ENCODE peak calls at places on chromosome 22, in ten cellular contexts. One of them, this sample, is unnamed.

GRCh38 chr22:33210129-33210784 is 152.1 kb upstream of the SYN3 start:
- DNase-seq in right atrium auricular region: no peak
- DNase-seq in activated T-helper 2 cell treated with anti-CD3 and anti-CD28 coated beads, Interferon-gamma antibody, Interleukin-2, Interleukin-4, amounts not matched to agents 10 μg/mL and 5 μg/mL and 100 μg/mL, durations not matched to agents 14 hours and 24 hours and 36 hours: no peak
- DNase-seq in stimulated activated CD4-positive, alpha-beta T cell treated with anti-CD3 and anti-CD28 coated beads, Interleukin-12 subunit alpha, Interleukin-12 subunit beta, amount 100 ng/mL, for 4 hours: no peak
- DNase-seq in omental fat pad: no peak
- DNase-seq in CD8-positive, alpha-beta T cell: no peak
- DNase-seq in ELF-1: peak
- DNase-seq in A549: peak
- DNase-seq in hepatocyte: peak
- DNase-seq in brain microvascular endothelial cell: peak
- DNase-seq in this sample: no peak

GRCh38 chr22:30357650-30358215 is 926 bp downstream of the CCDC157 start:
- DNase-seq in right atrium auricular region: no peak
- DNase-seq in activated T-helper 2 cell treated with anti-CD3 and anti-CD28 coated beads, Interferon-gamma antibody, Interleukin-2, Interleukin-4, amounts not matched to agents 10 μg/mL and 5 μg/mL and 100 μg/mL, durations not matched to agents 14 hours and 24 hours and 36 hours: no peak
- DNase-seq in stimulated activated CD4-positive, alpha-beta T cell treated with anti-CD3 and anti-CD28 coated beads, Interleukin-12 subunit alpha, Interleukin-12 subunit beta, amount 100 ng/mL, for 4 hours: no peak
- DNase-seq in omental fat pad: no peak
- DNase-seq in CD8-positive, alpha-beta T cell: no peak
- DNase-seq in ELF-1: peak
- DNase-seq in A549: no peak
- DNase-seq in hepatocyte: no peak
- DNase-seq in brain microvascular endothelial cell: no peak
- DNase-seq in this sample: no peak

GRCh38 chr22:45127866-45128265 is 35.9 kb upstream of the NUP50 start:
- DNase-seq in right atrium auricular region: no peak
- DNase-seq in activated T-helper 2 cell treated with anti-CD3 and anti-CD28 coated beads, Interferon-gamma antibody, Interleukin-2, Interleukin-4, amounts not matched to agents 10 μg/mL and 5 μg/mL and 100 μg/mL, durations not matched to agents 14 hours and 24 hours and 36 hours: no peak
- DNase-seq in stimulated activated CD4-positive, alpha-beta T cell treated with anti-CD3 and anti-CD28 coated beads, Interleukin-12 subunit alpha, Interleukin-12 subunit beta, amount 100 ng/mL, for 4 hours: no peak
- DNase-seq in omental fat pad: no peak
- DNase-seq in CD8-positive, alpha-beta T cell: no peak
- DNase-seq in ELF-1: no peak
- DNase-seq in A549: no peak
- DNase-seq in hepatocyte: no peak
- DNase-seq in brain microvascular endothelial cell: peak
- DNase-seq in this sample: no peak

GRCh38 chr22:37427128-37427710 is at the start of gene ELFN2:
- DNase-seq in right atrium auricular region: no peak
- DNase-seq in activated T-helper 2 cell treated with anti-CD3 and anti-CD28 coated beads, Interferon-gamma antibody, Interleukin-2, Interleukin-4, amounts not matched to agents 10 μg/mL and 5 μg/mL and 100 μg/mL, durations not matched to agents 14 hours and 24 hours and 36 hours: no peak
- DNase-seq in stimulated activated CD4-positive, alpha-beta T cell treated with anti-CD3 and anti-CD28 coated beads, Interleukin-12 subunit alpha, Interleukin-12 subunit beta, amount 100 ng/mL, for 4 hours: no peak
- DNase-seq in omental fat pad: no peak
- DNase-seq in CD8-positive, alpha-beta T cell: no peak
- DNase-seq in ELF-1: no peak
- DNase-seq in A549: peak
- DNase-seq in hepatocyte: peak
- DNase-seq in brain microvascular endothelial cell: no peak
- DNase-seq in this sample: no peak

GRCh38 chr22:41757507-41757906 is 43.0 kb upstream of the CCDC134 start:
- DNase-seq in right atrium auricular region: no peak
- DNase-seq in activated T-helper 2 cell treated with anti-CD3 and anti-CD28 coated beads, Interferon-gamma antibody, Interleukin-2, Interleukin-4, amounts not matched to agents 10 μg/mL and 5 μg/mL and 100 μg/mL, durations not matched to agents 14 hours and 24 hours and 36 hours: no peak
- DNase-seq in stimulated activated CD4-positive, alpha-beta T cell treated with anti-CD3 and anti-CD28 coated beads, Interleukin-12 subunit alpha, Interleukin-12 subunit beta, amount 100 ng/mL, for 4 hours: no peak
- DNase-seq in omental fat pad: no peak
- DNase-seq in CD8-positive, alpha-beta T cell: no peak
- DNase-seq in ELF-1: no peak
- DNase-seq in A549: no peak
- DNase-seq in hepatocyte: no peak
- DNase-seq in brain microvascular endothelial cell: no peak
- DNase-seq in this sample: no peak

GRCh38 chr22:50260801-50261614 is 475 bp downstream of the MAPK12 start:
- DNase-seq in right atrium auricular region: no peak
- DNase-seq in activated T-helper 2 cell treated with anti-CD3 and anti-CD28 coated beads, Interferon-gamma antibody, Interleukin-2, Interleukin-4, amounts not matched to agents 10 μg/mL and 5 μg/mL and 100 μg/mL, durations not matched to agents 14 hours and 24 hours and 36 hours: no peak
- DNase-seq in stimulated activated CD4-positive, alpha-beta T cell treated with anti-CD3 and anti-CD28 coated beads, Interleukin-12 subunit alpha, Interleukin-12 subunit beta, amount 100 ng/mL, for 4 hours: peak
- DNase-seq in omental fat pad: no peak
- DNase-seq in CD8-positive, alpha-beta T cell: no peak
- DNase-seq in ELF-1: no peak
- DNase-seq in A549: no peak
- DNase-seq in hepatocyte: peak
- DNase-seq in brain microvascular endothelial cell: peak
- DNase-seq in this sample: peak

GRCh38 chr22:35446365-35446764 is 46.4 kb downstream of the MCM5 start:
- DNase-seq in right atrium auricular region: no peak
- DNase-seq in activated T-helper 2 cell treated with anti-CD3 and anti-CD28 coated beads, Interferon-gamma antibody, Interleukin-2, Interleukin-4, amounts not matched to agents 10 μg/mL and 5 μg/mL and 100 μg/mL, durations not matched to agents 14 hours and 24 hours and 36 hours: no peak
- DNase-seq in stimulated activated CD4-positive, alpha-beta T cell treated with anti-CD3 and anti-CD28 coated beads, Interleukin-12 subunit alpha, Interleukin-12 subunit beta, amount 100 ng/mL, for 4 hours: no peak
- DNase-seq in omental fat pad: peak
- DNase-seq in CD8-positive, alpha-beta T cell: no peak
- DNase-seq in ELF-1: no peak
- DNase-seq in A549: peak
- DNase-seq in hepatocyte: peak
- DNase-seq in brain microvascular endothelial cell: peak
- DNase-seq in this sample: no peak

GRCh38 chr22:36166518-36167220 is 6.1 kb upstream of the APOL3 start:
- DNase-seq in right atrium auricular region: peak
- DNase-seq in activated T-helper 2 cell treated with anti-CD3 and anti-CD28 coated beads, Interferon-gamma antibody, Interleukin-2, Interleukin-4, amounts not matched to agents 10 μg/mL and 5 μg/mL and 100 μg/mL, durations not matched to agents 14 hours and 24 hours and 36 hours: peak
- DNase-seq in stimulated activated CD4-positive, alpha-beta T cell treated with anti-CD3 and anti-CD28 coated beads, Interleukin-12 subunit alpha, Interleukin-12 subunit beta, amount 100 ng/mL, for 4 hours: no peak
- DNase-seq in omental fat pad: no peak
- DNase-seq in CD8-positive, alpha-beta T cell: no peak
- DNase-seq in ELF-1: no peak
- DNase-seq in A549: no peak
- DNase-seq in hepatocyte: no peak
- DNase-seq in brain microvascular endothelial cell: no peak
- DNase-seq in this sample: no peak

GRCh38 chr22:29801153-29801552 is 34.0 kb downstream of the UQCR10 start:
- DNase-seq in right atrium auricular region: no peak
- DNase-seq in activated T-helper 2 cell treated with anti-CD3 and anti-CD28 coated beads, Interferon-gamma antibody, Interleukin-2, Interleukin-4, amounts not matched to agents 10 μg/mL and 5 μg/mL and 100 μg/mL, durations not matched to agents 14 hours and 24 hours and 36 hours: no peak
- DNase-seq in stimulated activated CD4-positive, alpha-beta T cell treated with anti-CD3 and anti-CD28 coated beads, Interleukin-12 subunit alpha, Interleukin-12 subunit beta, amount 100 ng/mL, for 4 hours: no peak
- DNase-seq in omental fat pad: no peak
- DNase-seq in CD8-positive, alpha-beta T cell: no peak
- DNase-seq in ELF-1: no peak
- DNase-seq in A549: no peak
- DNase-seq in hepatocyte: no peak
- DNase-seq in brain microvascular endothelial cell: no peak
- DNase-seq in this sample: no peak

GRCh38 chr22:39077513-39077840 is 402 bp downstream of the APOBEC3G start:
- DNase-seq in right atrium auricular region: no peak
- DNase-seq in activated T-helper 2 cell treated with anti-CD3 and anti-CD28 coated beads, Interferon-gamma antibody, Interleukin-2, Interleukin-4, amounts not matched to agents 10 μg/mL and 5 μg/mL and 100 μg/mL, durations not matched to agents 14 hours and 24 hours and 36 hours: no peak
- DNase-seq in stimulated activated CD4-positive, alpha-beta T cell treated with anti-CD3 and anti-CD28 coated beads, Interleukin-12 subunit alpha, Interleukin-12 subunit beta, amount 100 ng/mL, for 4 hours: no peak
- DNase-seq in omental fat pad: no peak
- DNase-seq in CD8-positive, alpha-beta T cell: no peak
- DNase-seq in ELF-1: no peak
- DNase-seq in A549: no peak
- DNase-seq in hepatocyte: no peak
- DNase-seq in brain microvascular endothelial cell: no peak
- DNase-seq in this sample: no peak

GRCh38 chr22:24697671-24698082 is 76.8 kb downstream of the PIWIL3 start:
- DNase-seq in right atrium auricular region: no peak
- DNase-seq in activated T-helper 2 cell treated with anti-CD3 and anti-CD28 coated beads, Interferon-gamma antibody, Interleukin-2, Interleukin-4, amounts not matched to agents 10 μg/mL and 5 μg/mL and 100 μg/mL, durations not matched to agents 14 hours and 24 hours and 36 hours: no peak
- DNase-seq in stimulated activated CD4-positive, alpha-beta T cell treated with anti-CD3 and anti-CD28 coated beads, Interleukin-12 subunit alpha, Interleukin-12 subunit beta, amount 100 ng/mL, for 4 hours: no peak
- DNase-seq in omental fat pad: no peak
- DNase-seq in CD8-positive, alpha-beta T cell: no peak
- DNase-seq in ELF-1: no peak
- DNase-seq in A549: no peak
- DNase-seq in hepatocyte: no peak
- DNase-seq in brain microvascular endothelial cell: no peak
- DNase-seq in this sample: peak

GRCh38 chr22:39421691-39422090 is 22.1 kb downstream of the TAB1 start:
- DNase-seq in right atrium auricular region: no peak
- DNase-seq in activated T-helper 2 cell treated with anti-CD3 and anti-CD28 coated beads, Interferon-gamma antibody, Interleukin-2, Interleukin-4, amounts not matched to agents 10 μg/mL and 5 μg/mL and 100 μg/mL, durations not matched to agents 14 hours and 24 hours and 36 hours: no peak
- DNase-seq in stimulated activated CD4-positive, alpha-beta T cell treated with anti-CD3 and anti-CD28 coated beads, Interleukin-12 subunit alpha, Interleukin-12 subunit beta, amount 100 ng/mL, for 4 hours: no peak
- DNase-seq in omental fat pad: no peak
- DNase-seq in CD8-positive, alpha-beta T cell: no peak
- DNase-seq in ELF-1: no peak
- DNase-seq in A549: no peak
- DNase-seq in hepatocyte: peak
- DNase-seq in brain microvascular endothelial cell: no peak
- DNase-seq in this sample: no peak

GRCh38 chr22:22168190-22168940 is 76.2 kb upstream of the VPREB1 start:
- DNase-seq in right atrium auricular region: no peak
- DNase-seq in activated T-helper 2 cell treated with anti-CD3 and anti-CD28 coated beads, Interferon-gamma antibody, Interleukin-2, Interleukin-4, amounts not matched to agents 10 μg/mL and 5 μg/mL and 100 μg/mL, durations not matched to agents 14 hours and 24 hours and 36 hours: no peak
- DNase-seq in stimulated activated CD4-positive, alpha-beta T cell treated with anti-CD3 and anti-CD28 coated beads, Interleukin-12 subunit alpha, Interleukin-12 subunit beta, amount 100 ng/mL, for 4 hours: no peak
- DNase-seq in omental fat pad: no peak
- DNase-seq in CD8-positive, alpha-beta T cell: no peak
- DNase-seq in ELF-1: no peak
- DNase-seq in A549: peak
- DNase-seq in hepatocyte: peak
- DNase-seq in brain microvascular endothelial cell: no peak
- DNase-seq in this sample: no peak